ENCODE peak calls at places on chromosomes 2 and 18, in eight cellular contexts. One of them, this sample, is unnamed.

GRCh38 chr2:14716319-14716718 is 83.8 kb downstream of the LRATD1 start:
- DNase-seq in prostate gland: no peak
- DNase-seq in fibroblast of the aortic adventitia: no peak
- DNase-seq in left ventricle myocardium inferior: no peak
- DNase-seq in BE2C: no peak
- DNase-seq in foreskin fibroblast: no peak
- DNase-seq in WERI-Rb-1: no peak
- DNase-seq in HFFc6: no peak
- DNase-seq in this sample: no peak

GRCh38 chr18:56593906-56594305 is 44.5 kb downstream of the TXNL1 start:
- DNase-seq in prostate gland: no peak
- DNase-seq in fibroblast of the aortic adventitia: peak; percentile 25
- DNase-seq in left ventricle myocardium inferior: no peak
- DNase-seq in BE2C: no peak
- DNase-seq in foreskin fibroblast: peak; percentile 7
- DNase-seq in WERI-Rb-1: no peak
- DNase-seq in HFFc6: peak; percentile 7
- DNase-seq in this sample: no peak

GRCh38 chr2:187206071-187206470 is 242.0 kb downstream of the CALCRL start:
- DNase-seq in prostate gland: no peak
- DNase-seq in fibroblast of the aortic adventitia: no peak
- DNase-seq in left ventricle myocardium inferior: no peak
- DNase-seq in BE2C: no peak
- DNase-seq in foreskin fibroblast: no peak
- DNase-seq in WERI-Rb-1: no peak
- DNase-seq in HFFc6: no peak
- DNase-seq in this sample: no peak

GRCh38 chr2:168766600-168766999 is 35.8 kb upstream of the NOSTRIN start:
- DNase-seq in prostate gland: no peak
- DNase-seq in fibroblast of the aortic adventitia: no peak
- DNase-seq in left ventricle myocardium inferior: no peak
- DNase-seq in BE2C: no peak
- DNase-seq in foreskin fibroblast: no peak
- DNase-seq in WERI-Rb-1: no peak
- DNase-seq in HFFc6: no peak
- DNase-seq in this sample: no peak

GRCh38 chr18:78658531-78658930 is 321.1 kb upstream of the SALL3 start:
- DNase-seq in prostate gland: no peak
- DNase-seq in fibroblast of the aortic adventitia: no peak
- DNase-seq in left ventricle myocardium inferior: no peak
- DNase-seq in BE2C: no peak
- DNase-seq in foreskin fibroblast: no peak
- DNase-seq in WERI-Rb-1: no peak
- DNase-seq in HFFc6: no peak
- DNase-seq in this sample: no peak

GRCh38 chr2:174577967-174578589 is 19.5 kb downstream of the WIPF1 start:
- DNase-seq in prostate gland: no peak
- DNase-seq in fibroblast of the aortic adventitia: peak; percentile 78
- DNase-seq in left ventricle myocardium inferior: no peak
- DNase-seq in BE2C: peak; percentile 17
- DNase-seq in foreskin fibroblast: peak; percentile 64
- DNase-seq in WERI-Rb-1: no peak
- DNase-seq in HFFc6: peak; percentile 69
- DNase-seq in this sample: no peak

GRCh38 chr2:240812721-240813120 is 7.3 kb downstream of the KIF1A start:
- DNase-seq in prostate gland: no peak
- DNase-seq in fibroblast of the aortic adventitia: no peak
- DNase-seq in left ventricle myocardium inferior: peak; percentile 10
- DNase-seq in BE2C: no peak
- DNase-seq in foreskin fibroblast: no peak
- DNase-seq in WERI-Rb-1: no peak
- DNase-seq in HFFc6: no peak
- DNase-seq in this sample: no peak

GRCh38 chr2:118059919-118060478 is 28.3 kb upstream of the INSIG2 start:
- DNase-seq in prostate gland: no peak
- DNase-seq in fibroblast of the aortic adventitia: peak; percentile 84
- DNase-seq in left ventricle myocardium inferior: no peak
- DNase-seq in BE2C: no peak
- DNase-seq in foreskin fibroblast: peak; percentile 48
- DNase-seq in WERI-Rb-1: no peak
- DNase-seq in HFFc6: peak; percentile 88
- DNase-seq in this sample: no peak

GRCh38 chr2:57802243-57802642 is 244.4 kb upstream of the VRK2 start:
- DNase-seq in prostate gland: no peak
- DNase-seq in fibroblast of the aortic adventitia: no peak
- DNase-seq in left ventricle myocardium inferior: no peak
- DNase-seq in BE2C: no peak
- DNase-seq in foreskin fibroblast: no peak
- DNase-seq in WERI-Rb-1: no peak
- DNase-seq in HFFc6: no peak
- DNase-seq in this sample: no peak

GRCh38 chr2:177712462-177712861 is 319.9 kb downstream of the AGPS start:
- DNase-seq in prostate gland: no peak
- DNase-seq in fibroblast of the aortic adventitia: no peak
- DNase-seq in left ventricle myocardium inferior: no peak
- DNase-seq in BE2C: no peak
- DNase-seq in foreskin fibroblast: no peak
- DNase-seq in WERI-Rb-1: no peak
- DNase-seq in HFFc6: no peak
- DNase-seq in this sample: no peak

GRCh38 chr2:20660506-20660905 is 6.4 kb upstream of the GDF7 start:
- DNase-seq in prostate gland: no peak
- DNase-seq in fibroblast of the aortic adventitia: no peak
- DNase-seq in left ventricle myocardium inferior: no peak
- DNase-seq in BE2C: no peak
- DNase-seq in foreskin fibroblast: no peak
- DNase-seq in WERI-Rb-1: no peak
- DNase-seq in HFFc6: no peak
- DNase-seq in this sample: no peak

GRCh38 chr18:49699303-49699702 is 114.0 kb downstream of the ACAA2 start:
- DNase-seq in prostate gland: no peak
- DNase-seq in fibroblast of the aortic adventitia: no peak
- DNase-seq in left ventricle myocardium inferior: no peak
- DNase-seq in BE2C: no peak
- DNase-seq in foreskin fibroblast: no peak
- DNase-seq in WERI-Rb-1: no peak
- DNase-seq in HFFc6: no peak
- DNase-seq in this sample: no peak

GRCh38 chr18:29383311-29384273 is 1206.7 kb upstream of the CDH2 start:
- DNase-seq in prostate gland: no peak
- DNase-seq in fibroblast of the aortic adventitia: peak; percentile 4
- DNase-seq in left ventricle myocardium inferior: no peak
- DNase-seq in BE2C: no peak
- DNase-seq in foreskin fibroblast: no peak
- DNase-seq in WERI-Rb-1: no peak
- DNase-seq in HFFc6: no peak
- DNase-seq in this sample: no peak

GRCh38 chr2:15738225-15738546 is 146.5 kb downstream of the DDX1 start:
- DNase-seq in prostate gland: no peak
- DNase-seq in fibroblast of the aortic adventitia: no peak
- DNase-seq in left ventricle myocardium inferior: no peak
- DNase-seq in BE2C: no peak
- DNase-seq in foreskin fibroblast: no peak
- DNase-seq in WERI-Rb-1: no peak
- DNase-seq in HFFc6: no peak
- DNase-seq in this sample: no peak

GRCh38 chr2:98912221-98912851 is 23.7 kb downstream of the CRACDL start:
- DNase-seq in prostate gland: no peak
- DNase-seq in fibroblast of the aortic adventitia: peak; percentile 85
- DNase-seq in left ventricle myocardium inferior: no peak
- DNase-seq in BE2C: no peak
- DNase-seq in foreskin fibroblast: peak; percentile 88
- DNase-seq in WERI-Rb-1: no peak
- DNase-seq in HFFc6: peak; percentile 78
- DNase-seq in this sample: no peak

GRCh38 chr2:106160786-106161261 is 33.3 kb downstream of the UXS1 start:
- DNase-seq in prostate gland: no peak
- DNase-seq in fibroblast of the aortic adventitia: no peak
- DNase-seq in left ventricle myocardium inferior: no peak
- DNase-seq in BE2C: no peak
- DNase-seq in foreskin fibroblast: no peak
- DNase-seq in WERI-Rb-1: no peak
- DNase-seq in HFFc6: no peak
- DNase-seq in this sample: no peak

GRCh38 chr18:3114026-3114425 is 101.1 kb upstream of the LPIN2 start:
- DNase-seq in prostate gland: no peak
- DNase-seq in fibroblast of the aortic adventitia: no peak
- DNase-seq in left ventricle myocardium inferior: no peak
- DNase-seq in BE2C: no peak
- DNase-seq in foreskin fibroblast: no peak
- DNase-seq in WERI-Rb-1: no peak
- DNase-seq in HFFc6: no peak
- DNase-seq in this sample: no peak

GRCh38 chr2:44778221-44778654 is 163.3 kb upstream of the SIX3 start:
- DNase-seq in prostate gland: no peak
- DNase-seq in fibroblast of the aortic adventitia: no peak
- DNase-seq in left ventricle myocardium inferior: no peak
- DNase-seq in BE2C: peak; percentile 72
- DNase-seq in foreskin fibroblast: no peak
- DNase-seq in WERI-Rb-1: peak; percentile 94
- DNase-seq in HFFc6: no peak
- DNase-seq in this sample: peak; percentile 30

GRCh38 chr2:12534646-12535263 is 182.0 kb upstream of the TRIB2 start:
- DNase-seq in prostate gland: no peak
- DNase-seq in fibroblast of the aortic adventitia: peak; percentile 97
- DNase-seq in left ventricle myocardium inferior: no peak
- DNase-seq in BE2C: no peak
- DNase-seq in foreskin fibroblast: peak; percentile 89
- DNase-seq in WERI-Rb-1: no peak
- DNase-seq in HFFc6: peak; percentile 98
- DNase-seq in this sample: no peak

GRCh38 chr2:61463769-61464475 is 7.0 kb downstream of the USP34 start:
- DNase-seq in prostate gland: no peak
- DNase-seq in fibroblast of the aortic adventitia: no peak
- DNase-seq in left ventricle myocardium inferior: no peak
- DNase-seq in BE2C: no peak
- DNase-seq in foreskin fibroblast: no peak
- DNase-seq in WERI-Rb-1: peak; percentile 30
- DNase-seq in HFFc6: peak; percentile 5
- DNase-seq in this sample: no peak

GRCh38 chr18:62814114-62814759 is 98.9 kb downstream of the PHLPP1 start:
- DNase-seq in prostate gland: no peak
- DNase-seq in fibroblast of the aortic adventitia: peak; percentile 25
- DNase-seq in left ventricle myocardium inferior: no peak
- DNase-seq in BE2C: no peak
- DNase-seq in foreskin fibroblast: no peak
- DNase-seq in WERI-Rb-1: peak; percentile 79
- DNase-seq in HFFc6: no peak
- DNase-seq in this sample: no peak

GRCh38 chr2:51581636-51582267 is 549.8 kb upstream of the NRXN1 start:
- DNase-seq in prostate gland: no peak
- DNase-seq in fibroblast of the aortic adventitia: no peak
- DNase-seq in left ventricle myocardium inferior: no peak
- DNase-seq in BE2C: no peak
- DNase-seq in foreskin fibroblast: no peak
- DNase-seq in WERI-Rb-1: no peak
- DNase-seq in HFFc6: no peak
- DNase-seq in this sample: no peak
- TF ChIP-seq CTCF in prostate gland: no peak
- TF ChIP-seq CTCF in fibroblast of the aortic adventitia: no peak
- TF ChIP-seq CTCF in left ventricle myocardium inferior: no peak
- TF ChIP-seq CTCF in BE2C: no peak
- TF ChIP-seq CTCF in foreskin fibroblast: no peak
- TF ChIP-seq CTCF in WERI-Rb-1: no peak
- TF ChIP-seq CTCF in HFFc6: no peak
- TF ChIP-seq CTCF in this sample: no peak

DNA sequence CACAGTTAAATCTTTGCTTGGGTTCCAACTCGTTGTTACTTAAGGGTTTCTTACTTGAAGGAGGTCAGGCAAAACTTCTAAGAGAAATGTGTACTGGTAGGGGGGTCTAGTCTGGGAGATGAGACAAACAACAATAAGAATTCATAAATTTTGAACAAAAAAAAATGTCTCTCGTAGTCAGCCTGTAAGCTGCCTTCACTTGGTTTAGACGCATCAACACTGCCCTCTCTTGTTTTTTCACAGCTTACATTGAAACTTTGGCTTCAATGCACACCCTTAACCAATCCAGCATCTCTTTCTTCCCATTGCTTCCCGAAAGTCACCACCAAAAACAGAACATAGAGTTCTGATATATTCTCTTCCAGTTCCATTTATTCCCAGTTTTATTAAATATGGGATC is 576.4 kb upstream of the PIK3C3 start:
- DNase-seq in prostate gland: no peak
- DNase-seq in fibroblast of the aortic adventitia: peak; percentile 4
- DNase-seq in left ventricle myocardium inferior: no peak
- DNase-seq in BE2C: no peak
- DNase-seq in foreskin fibroblast: peak; percentile 21
- DNase-seq in WERI-Rb-1: peak; percentile 13
- DNase-seq in HFFc6: peak; percentile 3
- DNase-seq in this sample: no peak
- TF ChIP-seq CTCF in prostate gland: no peak
- TF ChIP-seq CTCF in fibroblast of the aortic adventitia: no peak
- TF ChIP-seq CTCF in left ventricle myocardium inferior: no peak
- TF ChIP-seq CTCF in BE2C: peak; percentile 41
- TF ChIP-seq CTCF in foreskin fibroblast: peak; percentile 36
- TF ChIP-seq CTCF in WERI-Rb-1: peak; percentile 48
- TF ChIP-seq CTCF in HFFc6: peak; percentile 33
- TF ChIP-seq CTCF in this sample: peak; percentile 23

GRCh38 chr2:71226391-71226964 is 425 bp downstream of the PAIP2B start:
- DNase-seq in prostate gland: peak; percentile 11
- DNase-seq in fibroblast of the aortic adventitia: no peak
- DNase-seq in left ventricle myocardium inferior: peak; percentile 25
- DNase-seq in BE2C: peak; percentile 8
- DNase-seq in foreskin fibroblast: no peak
- DNase-seq in WERI-Rb-1: peak; percentile 57
- DNase-seq in HFFc6: no peak
- DNase-seq in this sample: peak; percentile 71
- TF ChIP-seq CTCF in prostate gland: no peak
- TF ChIP-seq CTCF in fibroblast of the aortic adventitia: no peak
- TF ChIP-seq CTCF in left ventricle myocardium inferior: no peak
- TF ChIP-seq CTCF in BE2C: no peak
- TF ChIP-seq CTCF in foreskin fibroblast: no peak
- TF ChIP-seq CTCF in WERI-Rb-1: peak; percentile 32
- TF ChIP-seq CTCF in HFFc6: no peak
- TF ChIP-seq CTCF in this sample: no peak

GRCh38 chr2:110852051-110852450 is 119.7 kb downstream of the ACOXL start:
- DNase-seq in prostate gland: no peak
- DNase-seq in fibroblast of the aortic adventitia: no peak
- DNase-seq in left ventricle myocardium inferior: no peak
- DNase-seq in BE2C: no peak
- DNase-seq in foreskin fibroblast: no peak
- DNase-seq in WERI-Rb-1: no peak
- DNase-seq in HFFc6: no peak
- DNase-seq in this sample: no peak

GRCh38 chr2:110851531-110851930 is 119.2 kb downstream of the ACOXL start:
- DNase-seq in prostate gland: no peak
- DNase-seq in fibroblast of the aortic adventitia: no peak
- DNase-seq in left ventricle myocardium inferior: no peak
- DNase-seq in BE2C: no peak
- DNase-seq in foreskin fibroblast: no peak
- DNase-seq in WERI-Rb-1: no peak
- DNase-seq in HFFc6: no peak
- DNase-seq in this sample: no peak

GRCh38 chr2:110852541-110853263 is 120.3 kb downstream of the ACOXL start:
- DNase-seq in prostate gland: no peak
- DNase-seq in fibroblast of the aortic adventitia: no peak
- DNase-seq in left ventricle myocardium inferior: no peak
- DNase-seq in BE2C: no peak
- DNase-seq in foreskin fibroblast: no peak
- DNase-seq in WERI-Rb-1: no peak
- DNase-seq in HFFc6: peak; percentile 5
- DNase-seq in this sample: no peak

GRCh38 chr2:110854355-110855081 is 122.1 kb downstream of the ACOXL start:
- DNase-seq in prostate gland: no peak
- DNase-seq in fibroblast of the aortic adventitia: no peak
- DNase-seq in left ventricle myocardium inferior: no peak
- DNase-seq in BE2C: no peak
- DNase-seq in foreskin fibroblast: no peak
- DNase-seq in WERI-Rb-1: no peak
- DNase-seq in HFFc6: no peak
- DNase-seq in this sample: no peak

GRCh38 chr2:110853516-110853915 is 121.1 kb downstream of the ACOXL start:
- DNase-seq in prostate gland: no peak
- DNase-seq in fibroblast of the aortic adventitia: peak; percentile 6
- DNase-seq in left ventricle myocardium inferior: no peak
- DNase-seq in BE2C: peak; percentile 34
- DNase-seq in foreskin fibroblast: no peak
- DNase-seq in WERI-Rb-1: peak; percentile 27
- DNase-seq in HFFc6: no peak
- DNase-seq in this sample: peak; percentile 29
- TF ChIP-seq CTCF in prostate gland: no peak
- TF ChIP-seq CTCF in fibroblast of the aortic adventitia: peak; percentile 67
- TF ChIP-seq CTCF in left ventricle myocardium inferior: peak; percentile 59
- TF ChIP-seq CTCF in BE2C: peak; percentile 66
- TF ChIP-seq CTCF in foreskin fibroblast: peak; percentile 51
- TF ChIP-seq CTCF in WERI-Rb-1: peak; percentile 68
- TF ChIP-seq CTCF in HFFc6: peak; percentile 64
- TF ChIP-seq CTCF in this sample: peak; percentile 47

This sample was measured in nephron progenitor cell.